ENCODE peak calls at places on chromosomes 5 and 9, in five cellular contexts. A, S, O, C and U are unnamed samples.

GRCh38 chr9:4508246-4508906 is 18.1 kb downstream of the SLC1A1 start:
- DNase-seq in O (no peak), A (no peak), C (no peak), S (no peak), U (no peak)

GRCh38 chr5:39518516-39518915 is 93.7 kb upstream of the DAB2 start:
- DNase-seq in S (no peak), O (no peak), C (peak; percentile 87), A (no peak), U (no peak)

GRCh38 chr9:132531187-132531586 is 51.2 kb upstream of the BARHL1 start:
- DNase-seq in O (no peak), A (no peak), S (no peak), C (no peak), U (peak; percentile 73)

GRCh38 chr9:122364117-122364782 is 6.6 kb upstream of the PTGS1 start:
- DNase-seq in O (no peak), S (no peak), C (no peak), A (no peak), U (no peak)

GRCh38 chr5:134053840-134054338 is 49.1 kb upstream of the VDAC1 start:
- DNase-seq in O (peak; percentile 21), A (no peak), S (no peak), C (no peak), U (no peak)

GRCh38 chr5:56328753-56329560 is 95.8 kb upstream of the ANKRD55 start:
- DNase-seq in C (no peak), O (no peak), A (no peak), S (no peak), U (no peak)

GRCh38 chr5:154103223-154103622 is 64.5 kb downstream of the MFAP3 start:
- DNase-seq in O (no peak), A (no peak), S (no peak), C (no peak), U (no peak)

GRCh38 chr5:5340206-5340729 is 82.2 kb upstream of the ICE1 start:
- DNase-seq in O (peak; percentile 80), A (no peak), C (peak; percentile 93), S (no peak), U (peak; percentile 96)

GRCh38 chr5:32450952-32451351 is 6.4 kb upstream of the ZFR start:
- DNase-seq in S (no peak), A (no peak), O (peak; percentile 19), C (no peak), U (no peak)

GRCh38 chr5:23730023-23730422 is 222.6 kb downstream of the PRDM9 start:
- DNase-seq in S (no peak), A (no peak), C (no peak), O (no peak), U (no peak)

GRCh38 chr5:180090769-180091546 is 19.4 kb upstream of the RNF130 start:
- DNase-seq in C (no peak), A (peak; percentile 52), O (peak; percentile 64), S (no peak), U (no peak)

GRCh38 chr9:110099236-110099741 is 108.7 kb downstream of the C9orf152 start:
- DNase-seq in A (no peak), O (no peak), S (no peak), C (peak; percentile 57), U (peak; percentile 19)

GRCh38 chr9:75229605-75230332 is 141.5 kb downstream of the OSTF1 start:
- DNase-seq in C (no peak), O (peak; percentile 68), S (no peak), A (no peak), U (no peak)

GRCh38 chr5:1792842-1793266 is 6.8 kb downstream of the MRPL36 start:
- DNase-seq in A (no peak), S (no peak), O (no peak), C (no peak), U (no peak)

DNA sequence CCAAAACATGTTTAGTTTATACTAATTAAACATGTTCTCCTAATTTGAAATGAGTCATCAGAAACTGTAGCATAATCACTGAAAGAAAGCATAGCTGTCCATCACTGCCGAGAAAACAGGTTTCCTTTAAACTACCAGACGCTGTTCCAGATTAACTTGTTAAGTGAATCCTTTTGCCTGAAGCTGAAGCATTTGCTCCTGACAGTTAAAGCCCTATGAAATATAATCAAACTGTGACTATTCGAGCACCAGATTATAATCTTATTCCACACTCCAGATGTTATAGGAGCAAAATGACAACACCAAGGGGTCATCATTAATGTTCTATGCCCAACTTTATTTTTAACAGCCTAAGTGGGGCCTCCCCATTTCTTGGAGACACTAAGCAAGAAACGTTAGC is 86.0 kb upstream of the CTSL start:
- DNase-seq in S (no peak), A (no peak), O (no peak), C (no peak), U (no peak)
- H3K36me3 ChIP-seq in S (no peaks in the 10 kb centered on the region), A (no peaks in the 10 kb centered on the region), O (no peaks in the 10 kb centered on the region), C (no peaks in the 10 kb centered on the region), U (no peaks in the 10 kb centered on the region)

GRCh38 chr9:33416996-33417395 is 14.6 kb upstream of the AQP7 start:
- DNase-seq in A (no peak), C (no peak), S (no peak), O (no peak), U (no peak)
- H3K4me3 ChIP-seq in A (no peak overlapping the region), C (no peak overlapping the region), S (no peak overlapping the region), O (no peak overlapping the region), U (no peak overlapping the region)

DNA sequence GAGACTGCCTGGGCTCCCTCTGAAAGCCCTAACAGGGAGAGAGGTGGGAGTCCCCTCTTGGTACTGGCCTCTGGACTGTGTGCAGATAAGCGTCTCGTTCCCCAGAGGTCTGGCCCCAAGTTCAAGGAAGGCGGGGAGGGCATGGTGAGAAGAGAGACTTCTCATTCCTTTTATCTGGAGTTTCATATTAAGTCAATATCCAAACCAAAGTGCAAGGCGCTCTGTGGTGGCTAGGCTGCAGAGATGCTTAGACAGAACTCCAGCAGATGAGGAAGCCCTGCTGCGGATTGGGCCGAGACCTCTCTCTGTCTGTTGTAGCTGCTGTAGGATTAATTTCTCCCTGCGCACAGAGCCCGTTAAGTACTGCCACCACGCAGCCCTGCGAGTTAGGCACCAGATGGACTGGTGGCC is 16.0 kb downstream of the MVB12B start:
- DNase-seq in C (no peak), O (no peak), A (no peak), S (no peak), U (no peak)
- H3K36me3 ChIP-seq in C (peaks cover 9% of the 10 kb centered on the region), O (peaks cover 3% of the 10 kb centered on the region), A (peaks cover 4% of the 10 kb centered on the region), S (no peaks in the 10 kb centered on the region), U (no peaks in the 10 kb centered on the region)

GRCh38 chr5:17738461-17738860 is 104.2 kb downstream of the TAF11L14 start:
- DNase-seq in S (no peak), A (no peak), C (no peak), O (no peak), U (no peak)

GRCh38 chr5:17748196-17748595 is 113.9 kb downstream of the TAF11L14 start:
- DNase-seq in O (no peak), A (no peak), C (no peak), S (no peak), U (no peak)

DNA sequence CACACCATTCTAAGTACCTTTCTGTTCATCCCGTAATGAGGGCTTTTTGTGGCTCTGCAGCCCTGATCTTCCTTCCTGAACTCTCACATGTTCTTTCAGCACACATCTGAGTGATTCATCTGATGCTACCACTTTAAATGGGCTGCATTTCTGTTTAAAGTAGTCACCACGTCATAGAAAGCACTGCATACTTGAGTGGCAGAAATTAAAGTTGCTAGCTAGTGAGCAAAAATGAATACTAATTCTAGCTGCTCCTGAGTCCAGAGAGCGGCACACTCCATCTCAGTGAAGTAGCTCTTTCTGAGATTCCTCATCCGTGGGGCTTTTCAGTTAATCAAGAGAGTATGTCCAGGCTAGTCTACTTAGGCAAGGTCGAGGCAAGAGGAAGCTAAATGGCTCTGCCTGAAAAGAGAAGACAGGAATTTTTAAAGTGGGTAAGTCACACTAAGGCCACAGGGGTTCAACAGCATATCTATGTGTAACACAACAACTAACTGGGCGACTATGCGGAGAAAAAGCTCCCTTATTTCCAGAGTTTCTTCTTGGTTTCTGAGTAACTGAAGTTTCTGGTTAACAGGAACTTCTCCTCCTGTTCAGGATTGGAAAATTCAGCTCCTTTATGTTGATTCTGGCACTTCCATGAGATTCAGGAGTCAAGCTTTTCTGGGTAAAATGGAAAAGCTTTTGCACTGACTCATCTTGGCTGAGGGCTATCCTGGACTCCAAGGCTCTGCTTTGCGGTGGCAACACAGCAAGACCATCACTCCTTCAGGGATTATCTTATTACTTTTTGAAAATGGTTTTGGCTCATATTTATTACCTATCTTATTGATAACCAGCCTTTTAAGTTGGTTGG is 109.5 kb downstream of the TAF11L14 start:
- DNase-seq in S (no peak), O (no peak), A (no peak), C (no peak), U (no peak)
- H3K4me3 ChIP-seq in S (no peak overlapping the region), O (no peak overlapping the region), A (no peak overlapping the region), C (no peak overlapping the region), U (no peak overlapping the region)

GRCh38 chr5:82104872-82105271 is 133.0 kb downstream of the ATG10 start:
- DNase-seq in C (no peak), A (no peak), O (no peak), S (no peak), U (no peak)
- H3K36me3 ChIP-seq in C (no peaks in the 10 kb centered on the region), A (no peaks in the 10 kb centered on the region), O (no peaks in the 10 kb centered on the region), S (no peaks in the 10 kb centered on the region), U (no peaks in the 10 kb centered on the region)

DNA sequence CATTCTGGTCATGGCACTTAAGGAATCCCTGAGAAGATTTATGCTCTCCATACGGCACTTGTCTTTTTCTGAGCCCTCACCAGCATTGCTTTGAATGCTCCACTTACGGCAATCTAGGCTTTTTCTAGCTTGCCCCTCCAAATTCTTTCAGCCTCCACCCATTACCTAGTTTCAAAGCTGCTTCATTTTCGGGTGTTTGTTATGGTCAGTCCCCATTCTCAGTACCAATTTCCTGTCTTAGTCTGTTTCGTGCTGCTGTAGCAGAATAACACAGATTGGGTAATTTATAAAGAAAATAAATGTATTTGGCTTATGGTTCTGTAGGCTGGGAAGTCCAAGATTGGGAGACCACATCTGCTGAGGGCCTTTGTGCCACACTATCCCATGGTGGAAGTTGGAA is 42.0 kb downstream of the ARHGEF28 start:
- DNase-seq in A (no peak), S (no peak), C (no peak), O (no peak), U (no peak)
- H3K4me3 ChIP-seq in A (no peak overlapping the region), S (no peak overlapping the region), C (no peak overlapping the region), O (no peak overlapping the region), U (no peak overlapping the region)

GRCh38 chr5:97164846-97165245 is 18.2 kb downstream of the RIOK2 start:
- DNase-seq in C (no peak), O (no peak), A (no peak), S (no peak), U (no peak)

GRCh38 chr5:97165726-97166125 is 17.3 kb downstream of the RIOK2 start:
- DNase-seq in S (no peak), A (no peak), C (no peak), O (no peak), U (no peak)

GRCh38 chr5:97162045-97162444 is 19.6 kb upstream of the LIX1 start:
- DNase-seq in A (peak; percentile 82), O (peak; percentile 79), S (no peak), C (peak; percentile 25), U (peak; percentile 75)

GRCh38 chr5:97163790-97164285 is 19.2 kb downstream of the RIOK2 start:
- DNase-seq in O (no peak), A (no peak), C (no peak), S (no peak), U (no peak)

GRCh38 chr5:97163360-97163764 is 19.7 kb downstream of the RIOK2 start:
- DNase-seq in O (no peak), A (no peak), S (no peak), C (no peak), U (no peak)
- H3K36me3 ChIP-seq in O (peaks cover 17% of the 10 kb centered on the region), A (peaks cover 55% of the 10 kb centered on the region), S (no peaks in the 10 kb centered on the region), C (peaks cover 7% of the 10 kb centered on the region), U (peaks cover 35% of the 10 kb centered on the region)

GRCh38 chr9:35996358-35996970 is 38.5 kb upstream of the OR2S2 start:
- DNase-seq in C (no peak), O (no peak), A (peak; percentile 36), S (no peak), U (no peak)
- H3K4me3 ChIP-seq in C (no peak overlapping the region), O (no peak overlapping the region), A (no peak overlapping the region), S (no peak overlapping the region), U (no peak overlapping the region)